ENCODE peak calls at places on chromosomes 4 and X, in five cellular contexts. U is MM.1S; W is effector memory CD4-positive, alpha-beta T cell; J is psoas muscle; Y is breast epithelium. A is an unnamed sample. For H3K4me1, the result is how much of the 10 kb centered on the place peaks cover.

GRCh38 chr4:158170691-158171455 is 2.0 kb downstream of the GASK1B start:
- DNase-seq in U (no peak), W (no peak), J (peak), Y (peak), A (peak)

GRCh38 chr4:39637572-39638357 is 900 bp downstream of the SMIM14 start:
- DNase-seq in U (peak), W (no peak), J (peak), Y (peak), A (peak)

GRCh38 chr4:146371812-146372211 is 149.9 kb downstream of the SLC10A7 start:
- DNase-seq in U (no peak), W (no peak), J (no peak), Y (no peak), A (no peak)

GRCh38 chr4:113684534-113685091 is 76.9 kb downstream of the CAMK2D start:
- DNase-seq in U (peak), W (no peak), J (peak), Y (peak), A (peak)

GRCh38 chrX:136199365-136199764 is 51.8 kb downstream of the MAP7D3 start:
- DNase-seq in U (no peak), W (no peak), J (no peak), Y (no peak), A (no peak)

GRCh38 chrX:8067754-8068469 is 103.2 kb downstream of the VCX2 start:
- DNase-seq in U (no peak), W (no peak), J (no peak), Y (no peak), A (peak)

GRCh38 chrX:44785652-44786051 is 58.2 kb upstream of the DUSP21 start:
- DNase-seq in U (no peak), W (no peak), J (no peak), Y (no peak), A (no peak)

GRCh38 chrX:135509885-135510284 is 10.6 kb upstream of the INTS6L start:
- DNase-seq in U (no peak), W (no peak), J (no peak), Y (no peak), A (no peak)

GRCh38 chr4:151228196-151229119 is 48.5 kb upstream of the PRSS48 start:
- DNase-seq in U (no peak), W (no peak), J (no peak), Y (no peak), A (no peak)

GRCh38 chr4:2948895-2949781 is 14.1 kb downstream of the NOP14 start:
- DNase-seq in U (no peak), W (no peak), J (peak), Y (no peak), A (peak)

GRCh38 chr4:124947622-124948265 is 235.2 kb upstream of the ANKRD50 start:
- DNase-seq in U (peak), W (no peak), J (no peak), Y (no peak), A (no peak)

GRCh38 chr4:27819261-27819660 is 958.6 kb downstream of the STIM2 start:
- DNase-seq in U (no peak), W (no peak), J (no peak), Y (no peak), A (no peak)

GRCh38 chrX:133468081-133468480 is 52.8 kb upstream of the GPC4 start:
- DNase-seq in U (peak), W (no peak), J (no peak), Y (no peak), A (no peak)

GRCh38 chr4:112358952-112359749 is 62.0 kb downstream of the ALPK1 start:
- DNase-seq in U (no peak), W (no peak), J (no peak), Y (no peak), A (no peak)

GRCh38 chr4:95410387-95411005 is 138.3 kb downstream of the UNC5C start:
- DNase-seq in U (no peak), W (no peak), J (no peak), Y (no peak), A (no peak)

GRCh38 chrX:103442536-103442901 is 66.2 kb downstream of the BEX3 start:
- DNase-seq in U (no peak), W (no peak), J (no peak), Y (no peak), A (no peak)
- H3K4me1 ChIP-seq in U (under half), W (under half), J (under half), Y (under half), A (under half)

GRCh38 chr4:13541720-13542576 is 2.4 kb downstream of the NKX3-2 start:
- DNase-seq in U (no peak), W (no peak), J (no peak), Y (no peak), A (peak)

GRCh38 chr4:13544556-13545393 is 467 bp upstream of the NKX3-2 start:
- DNase-seq in U (no peak), W (no peak), J (no peak), Y (no peak), A (peak)

GRCh38 chr4:13542577-13543042 is 1.7 kb downstream of the NKX3-2 start:
- DNase-seq in U (peak), W (no peak), J (no peak), Y (no peak), A (no peak)

GRCh38 chr4:13543648-13544555 is at the start of gene NKX3-2:
- DNase-seq in U (no peak), W (no peak), J (no peak), Y (no peak), A (no peak)

DNA sequence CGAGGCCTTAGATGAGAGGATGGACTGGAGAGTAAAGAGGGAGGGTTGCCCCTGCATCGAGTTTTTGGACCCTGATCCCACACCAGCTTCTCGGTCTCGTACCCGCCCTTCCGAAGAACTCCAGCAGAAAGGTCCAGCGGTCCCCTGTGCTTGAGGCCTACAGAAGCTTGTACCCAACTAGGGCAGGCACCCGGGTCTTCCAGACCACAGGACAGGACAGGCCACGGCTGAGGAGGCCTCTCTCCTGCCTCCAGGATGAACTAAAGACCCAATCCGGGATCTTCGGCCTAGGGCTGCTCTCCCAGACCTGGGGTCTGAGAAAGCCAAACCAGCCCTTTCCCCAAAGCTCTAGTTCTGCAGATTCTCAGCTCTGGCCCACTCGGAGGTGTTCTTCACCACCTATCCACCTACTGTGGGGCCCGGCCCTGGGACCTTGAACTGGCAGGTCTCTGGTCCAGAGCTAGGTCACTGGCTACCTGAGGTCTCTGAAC is 1.2 kb downstream of the NKX3-2 start:
- DNase-seq in U (peak), W (no peak), J (no peak), Y (no peak), A (no peak)
- H3K4me3 ChIP-seq in U (no peak), W (no peak), J (no peak), Y (no peak), A (no peak)

GRCh38 chr4:10534820-10535219 is 77.6 kb upstream of the ZNF518B start:
- DNase-seq in U (no peak), W (no peak), J (no peak), Y (no peak), A (no peak)

GRCh38 chr4:10535900-10536299 is 78.7 kb upstream of the ZNF518B start:
- DNase-seq in U (no peak), W (no peak), J (no peak), Y (no peak), A (no peak)

GRCh38 chr4:10529256-10529890 is 72.1 kb upstream of the ZNF518B start:
- DNase-seq in U (no peak), W (no peak), J (no peak), Y (no peak), A (peak)

GRCh38 chr4:10529891-10530786 is 72.9 kb upstream of the ZNF518B start:
- DNase-seq in U (no peak), W (no peak), J (no peak), Y (no peak), A (no peak)

DNA sequence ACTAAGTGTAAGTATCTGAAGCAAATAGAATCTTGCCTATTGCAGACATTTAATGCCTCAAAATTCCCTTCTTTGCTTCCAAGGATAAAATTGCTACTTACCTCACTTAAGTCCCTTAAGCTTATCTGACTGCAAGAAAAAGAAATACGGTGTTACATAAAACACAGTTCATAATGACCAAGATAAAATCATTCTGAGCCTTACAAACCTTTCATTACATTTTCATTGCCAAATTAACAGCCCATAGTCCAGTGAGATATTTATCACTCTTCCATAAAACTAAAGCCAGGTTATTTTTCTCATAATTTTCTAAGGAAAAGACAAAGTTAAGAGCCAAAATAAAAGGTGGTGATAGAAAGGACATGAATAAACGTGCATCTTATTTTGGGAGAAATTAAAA is 74.9 kb upstream of the ZNF518B start:
- DNase-seq in U (no peak), W (no peak), J (no peak), Y (no peak), A (no peak)
- H3K4me1 ChIP-seq in U (under half), W (under half), J (under half), Y (under half), A (under half)

DNA sequence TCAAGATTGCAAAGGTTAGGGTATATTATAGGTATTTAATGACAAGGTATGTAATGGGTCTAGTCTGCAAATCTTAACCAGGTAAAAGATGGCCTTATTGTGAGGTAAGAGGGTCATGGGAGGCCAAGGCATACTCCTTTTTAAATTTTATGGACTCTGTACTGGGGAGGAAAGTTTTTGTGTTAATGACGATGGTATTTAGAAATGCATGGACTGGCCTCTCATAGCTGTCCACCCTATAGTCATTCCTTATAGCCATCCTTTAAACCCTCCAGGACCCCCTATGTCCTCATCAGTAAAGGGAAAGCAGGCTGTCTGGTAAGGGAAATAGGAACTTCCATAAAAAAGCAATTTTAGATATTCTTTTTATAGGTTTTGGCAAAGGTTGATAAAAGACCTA is 1.5 kb downstream of the AIMP1 start:
- DNase-seq in U (no peak), W (no peak), J (no peak), Y (no peak), A (no peak)
- H3K4me3 ChIP-seq in U (peak), W (peak), J (peak), Y (peak), A (no peak)

DNA sequence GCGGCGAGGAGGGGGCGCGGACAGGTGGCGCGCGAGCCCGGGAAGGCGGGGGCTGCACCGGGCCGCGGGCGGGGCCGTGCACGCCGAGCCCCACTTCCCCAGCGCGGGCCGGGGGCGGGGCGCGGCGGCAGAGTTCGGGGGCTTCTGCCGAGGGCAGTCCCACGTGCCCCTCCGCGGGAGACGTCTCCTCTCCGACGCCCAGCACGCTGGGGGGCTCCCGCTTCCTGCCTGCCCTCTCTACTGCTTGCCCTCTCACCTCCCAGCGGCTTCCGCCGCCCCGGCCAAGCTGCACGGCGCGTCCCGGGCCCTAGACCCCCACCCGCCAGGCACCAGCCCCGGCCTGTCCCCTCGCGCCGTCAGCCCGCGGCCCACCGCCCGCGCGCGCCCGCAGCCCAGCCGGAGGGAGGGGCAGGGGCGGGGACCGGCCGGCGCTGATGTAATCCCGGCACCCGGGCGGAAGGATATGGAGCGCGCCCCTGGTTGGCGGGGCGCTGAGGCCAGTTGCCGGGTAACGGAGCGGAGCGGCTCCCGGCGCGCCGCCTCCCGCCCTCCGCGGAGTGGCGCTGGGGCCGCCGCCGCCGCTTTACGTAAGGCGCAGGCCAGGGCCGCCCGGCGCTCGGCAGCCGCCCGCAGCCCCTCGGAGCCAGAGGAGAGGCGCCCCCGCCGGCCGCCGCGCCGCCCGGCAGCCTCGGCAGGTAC is at the start of gene KIAA0232:
- DNase-seq in U (peak), W (peak), J (peak), Y (peak), A (peak)
- H3K4me1 ChIP-seq in U (under half), W (under half), J (half or more), Y (under half), A (under half)

DNA sequence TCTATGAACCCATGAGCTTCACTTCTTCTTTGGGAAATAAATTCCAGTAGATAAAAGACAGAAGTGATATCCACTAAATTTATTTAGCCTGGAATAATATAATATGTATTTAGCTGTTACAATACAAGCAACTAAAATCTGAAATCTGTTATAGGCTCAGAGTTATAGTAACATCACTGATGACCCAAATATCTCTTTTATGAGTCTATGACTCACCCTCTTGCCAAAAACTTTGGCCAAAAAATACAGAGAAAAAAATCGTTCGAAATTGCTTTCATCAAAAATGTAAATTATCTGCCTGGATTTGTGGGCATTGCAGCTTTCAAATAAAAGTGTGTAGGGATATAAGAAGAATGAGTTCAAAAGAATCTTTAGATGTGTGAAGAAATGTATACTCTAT is 89.4 kb upstream of the DKK2 start:
- DNase-seq in U (no peak), W (no peak), J (no peak), Y (no peak), A (no peak)
- H3K4me3 ChIP-seq in U (no peak), W (no peak), J (no peak), Y (no peak), A (no peak)

GRCh38 chr4:71006203-71006907 is 12.9 kb downstream of the DCK start:
- DNase-seq in U (peak), W (no peak), J (no peak), Y (no peak), A (no peak)
- H3K4me1 ChIP-seq in U (under half), W (under half), J (under half), Y (under half), A (under half)

A was measured in small intestine.